ENCODE peak calls at places on chromosomes 6 and 20, in four cellular contexts. P, J, N and A are unnamed samples.

GRCh38 chr6:8483650-8484049 is 48.3 kb upstream of the SLC35B3 start:
- DNase-seq in J (no peak), N (no peak), P (no peak), A (no peak)

GRCh38 chr20:47327711-47328110 is 28.8 kb downstream of the ZMYND8 start:
- DNase-seq in P (no peak), N (no peak), J (no peak), A (no peak)

GRCh38 chr6:166998256-166999144 is 697 bp upstream of the CEP43 start:
- DNase-seq in J (no peak), N (no peak), P (peak), A (no peak)

GRCh38 chr6:82144852-82145332 is 102.7 kb downstream of the IBTK start:
- DNase-seq in J (peak), N (no peak), P (no peak), A (peak)

GRCh38 chr6:161453558-161453957 is 179.7 kb upstream of the AGPAT4 start:
- DNase-seq in P (no peak), J (no peak), N (no peak), A (no peak)

GRCh38 chr6:22917344-22917743 is 348.0 kb downstream of the HDGFL1 start:
- DNase-seq in J (no peak), N (no peak), P (no peak), A (no peak)

GRCh38 chr6:41555326-41556300 is 9.4 kb downstream of the FOXP4 start:
- DNase-seq in P (no peak), J (no peak), N (no peak), A (no peak)

GRCh38 chr20:41854765-41855164 is 236.6 kb upstream of the CHD6 start:
- DNase-seq in P (no peak), J (peak), N (no peak), A (no peak)

GRCh38 chr6:149202100-149202499 is 115.4 kb upstream of the TAB2 start:
- DNase-seq in J (no peak), N (no peak), P (no peak), A (no peak)

GRCh38 chr20:4787069-4787468 is 65.4 kb downstream of the PRND start:
- DNase-seq in P (no peak), J (peak), N (no peak), A (no peak)

GRCh38 chr6:124924333-124924759 is 37.9 kb upstream of the RNF217 start:
- DNase-seq in N (no peak), P (no peak), J (peak), A (peak)

GRCh38 chr6:111428803-111429202 is 54.2 kb downstream of the REV3L start:
- DNase-seq in N (no peak), J (no peak), P (no peak), A (no peak)

GRCh38 chr20:13041574-13042457 is 33.0 kb downstream of the SPTLC3 start:
- DNase-seq in P (no peak), N (no peak), J (no peak), A (no peak)

GRCh38 chr6:133991096-133991593 is 38.1 kb downstream of the TBPL1 start:
- DNase-seq in N (no peak), J (peak), P (no peak), A (peak)

GRCh38 chr6:33595001-33595846 is 15.1 kb upstream of the BAK1 start:
- DNase-seq in P (no peak), N (no peak), J (no peak), A (no peak)

GRCh38 chr20:38129893-38130609 is 35.0 kb downstream of the TGM2 start:
- DNase-seq in P (no peak), N (no peak), J (no peak), A (no peak)

GRCh38 chr6:170442596-170442995 is 110.5 kb downstream of the PSMB1 start:
- DNase-seq in J (no peak), P (no peak), N (no peak), A (no peak)

GRCh38 chr6:80197474-80197873 is 91.0 kb downstream of the BCKDHB start:
- DNase-seq in J (peak), N (no peak), P (no peak), A (peak)

GRCh38 chr20:653110-653589 is at the start of gene SRXN1:
- DNase-seq in J (peak), N (peak), P (peak), A (peak)

GRCh38 chr6:14658909-14659561 is 541.5 kb downstream of the CD83 start:
- DNase-seq in P (no peak), J (peak), N (no peak), A (no peak)

GRCh38 chr6:169921853-169922779 is 170.7 kb downstream of the ERMARD start:
- DNase-seq in P (no peak), J (no peak), N (no peak), A (no peak)

GRCh38 chr20:11249683-11250082 is 575.9 kb upstream of the JAG1 start:
- DNase-seq in J (no peak), N (no peak), P (no peak), A (no peak)

GRCh38 chr20:8969062-8969694 is 99.7 kb upstream of the PLCB4 start:
- DNase-seq in N (no peak), J (no peak), P (no peak), A (no peak)

GRCh38 chr6:34414999-34415858 is 10.6 kb downstream of the RPS10 start:
- DNase-seq in P (no peak), J (peak), N (no peak), A (peak)

GRCh38 chr6:30447237-30447636 is 42.1 kb upstream of the HLA-E start:
- DNase-seq in N (no peak), J (no peak), P (no peak), A (peak)

GRCh38 chr6:153898360-153899059 is 140.5 kb upstream of the OPRM1 start:
- DNase-seq in P (no peak), N (no peak), J (no peak), A (no peak)

GRCh38 chr6:92906385-92906784 is 513.0 kb downstream of the EPHA7 start:
- DNase-seq in P (no peak), J (no peak), N (no peak), A (no peak)

GRCh38 chr20:59831024-59831900 is 102.2 kb downstream of the SYCP2 start:
- DNase-seq in J (no peak), P (peak), N (no peak), A (no peak)

GRCh38 chr6:44002071-44002590 is 125.1 kb downstream of the MRPL14 start:
- DNase-seq in N (no peak), J (no peak), P (no peak), A (no peak)

GRCh38 chr20:6636209-6637159 is 131.0 kb upstream of the BMP2 start:
- DNase-seq in J (no peak), P (peak), N (no peak), A (peak)

GRCh38 chr20:35091808-35092523 is 641 bp downstream of the TRPC4AP start:
- DNase-seq in J (peak), N (no peak), P (no peak), A (no peak)

GRCh38 chr6:170208651-170209353 is 82.1 kb downstream of the DLL1 start:
- DNase-seq in N (no peak), P (no peak), J (no peak), A (no peak)

GRCh38 chr20:35275741-35276251 is 2.1 kb downstream of the MMP24OS start:
- DNase-seq in N (no peak), J (no peak), P (no peak), A (no peak)

GRCh38 chr20:49637238-49637637 is 69.3 kb upstream of the PTGIS start:
- DNase-seq in P (no peak), N (no peak), J (no peak), A (no peak)

GRCh38 chr6:63486196-63486595 is 86.1 kb upstream of the LOC128125822 start:
- DNase-seq in P (no peak), N (no peak), J (no peak), A (no peak)

GRCh38 chr6:122831511-122831910 is 42.5 kb downstream of the SMPDL3A start:
- DNase-seq in P (no peak), N (no peak), J (no peak), A (no peak)

GRCh38 chr6:119736680-119737079 is 387.1 kb upstream of the MAN1A1 start:
- DNase-seq in J (no peak), N (no peak), P (no peak), A (no peak)

GRCh38 chr6:3797231-3798200 is 46.0 kb upstream of the PXDC1 start:
- DNase-seq in N (no peak), J (peak), P (no peak), A (peak)